ENCODE peak calls at places on chromosomes 13 and 19, in six cellular contexts. B is SK-N-SH; Y is H54; O is GDM1; P is CD4-positive, CD25-positive, alpha-beta regulatory T cell; W is neural progenitor cell. Z is an unnamed sample.

GRCh38 chr13:19981685-19982238 is 23.2 kb downstream of the ZMYM2 start:
- DNase-seq in B (no peak), Y (no peak), O (no peak), P (no peak), W (no peak), Z (no peak)

GRCh38 chr13:42001580-42001979 is 40.7 kb upstream of the VWA8 start:
- DNase-seq in B (no peak), Y (peak; percentile 27), O (no peak), P (no peak), W (peak; percentile 3), Z (no peak)

GRCh38 chr13:98370261-98370660 is 193.2 kb upstream of the RNF113B start:
- DNase-seq in B (no peak), Y (no peak), O (no peak), P (no peak), W (no peak), Z (no peak)

GRCh38 chr13:112714772-112715569 is 25.1 kb downstream of the ATP11A start:
- DNase-seq in B (no peak), Y (no peak), O (no peak), P (no peak), W (no peak), Z (peak; percentile 7)

GRCh38 chr13:112079696-112080095 is 12.7 kb downstream of the SOX1 start:
- DNase-seq in B (no peak), Y (no peak), O (no peak), P (no peak), W (no peak), Z (no peak)

GRCh38 chr13:25276748-25277147 is 10.5 kb downstream of the MTMR6 start:
- DNase-seq in B (no peak), Y (peak; percentile 27), O (no peak), P (no peak), W (no peak), Z (no peak)

GRCh38 chr13:78777973-78778372 is 119.0 kb upstream of the OBI1 start:
- DNase-seq in B (no peak), Y (no peak), O (no peak), P (no peak), W (no peak), Z (no peak)

GRCh38 chr19:16657384-16657783 is 2.6 kb downstream of the SMIM7 start:
- DNase-seq in B (no peak), Y (no peak), O (no peak), P (no peak), W (no peak), Z (no peak)

GRCh38 chr13:29802621-29803020 is 47.8 kb downstream of the UBL3 start:
- DNase-seq in B (no peak), Y (no peak), O (no peak), P (no peak), W (no peak), Z (no peak)

GRCh38 chr13:100423375-100423774 is 165.2 kb downstream of the GGACT start:
- DNase-seq in B (no peak), Y (no peak), O (no peak), P (no peak), W (no peak), Z (no peak)

GRCh38 chr19:14023404-14024235 is 4.3 kb upstream of the RLN3 start:
- DNase-seq in B (peak; percentile 81), Y (peak; percentile 63), O (peak; percentile 68), P (no peak), W (peak; percentile 74), Z (peak; percentile 58)

GRCh38 chr19:6138511-6138910 is 3.0 kb downstream of the ACSBG2 start:
- DNase-seq in B (no peak), Y (no peak), O (no peak), P (no peak), W (no peak), Z (no peak)

GRCh38 chr13:46389985-46390384 is 2.9 kb upstream of the RUBCNL start:
- DNase-seq in B (no peak), Y (no peak), O (peak; percentile 42), P (peak; percentile 2), W (peak; percentile 60), Z (no peak)

GRCh38 chr19:48879025-48879572 is 6.9 kb downstream of the PPP1R15A start:
- DNase-seq in B (no peak), Y (no peak), O (no peak), P (no peak), W (no peak), Z (no peak)

GRCh38 chr19:35449347-35450043 is 1.4 kb downstream of the FFAR2 start:
- DNase-seq in B (peak; percentile 37), Y (no peak), O (no peak), P (no peak), W (no peak), Z (peak; percentile 38)

GRCh38 chr13:38783992-38784875 is 97.4 kb downstream of the FREM2 start:
- DNase-seq in B (no peak), Y (no peak), O (no peak), P (no peak), W (no peak), Z (peak; percentile 63)

Z was measured in stomach.